ENCODE peak calls at places on chromosome 5, in five cellular contexts. K is stomach, B is omental fat pad, D is HFFc6, V is MCF 10A. I is an unnamed sample.

GRCh38 chr5:95733100-95733499 is 2.0 kb downstream of the RHOBTB3 start:
- DNase-seq in K (no peak), B (no peak), D (no peak), V (no peak), I (no peak)

GRCh38 chr5:135034963-135035677 is 1.1 kb upstream of the PITX1 start:
- DNase-seq in K (no peak), B (no peak), D (no peak), V (peak), I (peak)

GRCh38 chr5:14472986-14473567 is 108.5 kb upstream of the OTULINL start:
- DNase-seq in K (no peak), B (no peak), D (no peak), V (no peak), I (no peak)

GRCh38 chr5:1658665-1659064 is 134.9 kb upstream of the LPCAT1 start:
- DNase-seq in K (no peak), B (no peak), D (no peak), V (no peak), I (no peak)

GRCh38 chr5:126471875-126472537 is 48.8 kb downstream of the GRAMD2B start:
- DNase-seq in K (no peak), B (no peak), D (peak), V (peak), I (no peak)

GRCh38 chr5:160923927-160924705 is 72.1 kb upstream of the ATP10B start:
- DNase-seq in K (peak), B (no peak), D (no peak), V (no peak), I (peak)

GRCh38 chr5:73912755-73913365 is 286.9 kb downstream of the ARHGEF28 start:
- DNase-seq in K (no peak), B (no peak), D (no peak), V (no peak), I (peak)

GRCh38 chr5:159877894-159878448 is 38.3 kb upstream of the ADRA1B start:
- DNase-seq in K (peak), B (no peak), D (no peak), V (no peak), I (peak)

GRCh38 chr5:1279443-1280151 is 15.3 kb downstream of the TERT start:
- DNase-seq in K (no peak), B (no peak), D (no peak), V (no peak), I (no peak)

GRCh38 chr5:180811623-180812119 is 9.1 kb upstream of the MGAT1 start:
- DNase-seq in K (no peak), B (no peak), D (no peak), V (peak), I (no peak)

GRCh38 chr5:180810210-180811011 is 7.8 kb upstream of the MGAT1 start:
- DNase-seq in K (peak), B (peak), D (peak), V (peak), I (peak)

GRCh38 chr5:180811012-180811622 is 8.5 kb upstream of the MGAT1 start:
- DNase-seq in K (no peak), B (peak), D (no peak), V (no peak), I (no peak)

GRCh38 chr5:180815241-180816031 is 12.8 kb upstream of the MGAT1 start:
- DNase-seq in K (no peak), B (peak), D (no peak), V (no peak), I (no peak)

GRCh38 chr5:180813418-180813817 is 10.8 kb upstream of the MGAT1 start:
- DNase-seq in K (no peak), B (no peak), D (no peak), V (no peak), I (no peak)
- TF ChIP-seq CTCF in K (no peak), B (no peak), D (peak), V (no peak), I (no peak)

DNA sequence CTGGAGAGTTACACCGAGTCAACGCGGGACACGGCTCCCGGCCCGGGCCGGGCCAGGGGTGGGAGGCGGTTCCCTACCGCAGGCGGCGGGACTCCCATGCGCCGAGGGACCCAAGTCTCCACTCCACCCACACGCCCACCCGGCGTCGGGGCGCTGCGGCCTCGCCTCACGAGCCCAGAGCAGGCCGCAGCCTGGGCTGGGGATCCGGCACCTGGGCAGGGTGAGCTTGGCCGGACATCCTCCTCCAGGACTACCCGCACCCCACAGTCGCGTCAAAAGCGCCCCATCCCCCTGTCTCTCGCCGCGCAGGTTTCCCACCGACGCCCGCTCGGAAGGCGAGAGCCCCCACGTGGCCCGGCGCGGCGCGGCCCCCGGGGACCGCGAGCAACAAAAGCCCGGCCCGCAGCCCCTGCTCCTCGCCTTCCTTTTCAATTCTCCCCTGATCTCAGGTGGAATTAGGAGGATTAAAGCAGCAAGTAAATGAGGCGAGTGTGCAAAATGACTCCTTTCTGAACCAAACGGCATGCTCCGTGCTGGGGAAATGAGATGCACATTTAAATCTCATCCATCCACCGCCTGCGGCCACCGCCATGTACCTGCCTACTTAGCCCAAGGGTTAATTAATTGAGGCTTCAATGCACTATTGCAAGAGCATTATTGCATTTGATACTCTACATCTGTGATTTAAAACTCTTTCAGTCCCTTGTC is 196.6 kb upstream of the TBCA start:
- DNase-seq in K (no peak), B (no peak), D (no peak), V (no peak), I (no peak)
- TF ChIP-seq CTCF in K (peak), B (no peak), D (peak), V (no peak), I (no peak)

DNA sequence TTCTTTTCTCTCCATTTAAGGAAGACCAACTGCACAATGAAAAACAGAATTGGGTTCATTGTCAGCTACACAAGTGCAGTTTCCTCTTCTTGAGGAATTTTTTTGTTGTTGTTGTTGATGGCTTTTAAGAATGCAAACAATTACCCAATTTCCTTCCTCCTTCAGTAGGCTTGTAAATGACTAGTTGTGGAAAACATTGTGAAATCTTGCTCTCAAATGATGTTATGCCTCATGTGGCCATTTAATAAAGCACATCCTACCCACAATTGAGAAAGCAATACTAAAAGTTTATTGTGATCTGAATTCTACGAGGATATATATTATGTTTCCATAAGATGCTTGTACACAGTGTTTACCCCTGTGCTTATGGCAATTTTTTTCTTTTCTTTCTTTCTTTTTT is 171.6 kb downstream of the FAM174A start:
- DNase-seq in K (no peak), B (no peak), D (no peak), V (peak), I (no peak)
- TF ChIP-seq CTCF in K (peak), B (no peak), D (peak), V (peak), I (peak)

GRCh38 chr5:72268753-72269410 is 51.2 kb downstream of the MRPS27 start:
- DNase-seq in K (peak), B (no peak), D (peak), V (peak), I (no peak)

GRCh38 chr5:72267685-72268084 is 52.4 kb downstream of the MRPS27 start:
- DNase-seq in K (no peak), B (no peak), D (no peak), V (no peak), I (no peak)

GRCh38 chr5:72270037-72270436 is 50.0 kb downstream of the MRPS27 start:
- DNase-seq in K (no peak), B (no peak), D (no peak), V (no peak), I (no peak)

GRCh38 chr5:72268260-72268659 is 51.8 kb downstream of the MRPS27 start:
- DNase-seq in K (no peak), B (no peak), D (no peak), V (no peak), I (no peak)

DNA sequence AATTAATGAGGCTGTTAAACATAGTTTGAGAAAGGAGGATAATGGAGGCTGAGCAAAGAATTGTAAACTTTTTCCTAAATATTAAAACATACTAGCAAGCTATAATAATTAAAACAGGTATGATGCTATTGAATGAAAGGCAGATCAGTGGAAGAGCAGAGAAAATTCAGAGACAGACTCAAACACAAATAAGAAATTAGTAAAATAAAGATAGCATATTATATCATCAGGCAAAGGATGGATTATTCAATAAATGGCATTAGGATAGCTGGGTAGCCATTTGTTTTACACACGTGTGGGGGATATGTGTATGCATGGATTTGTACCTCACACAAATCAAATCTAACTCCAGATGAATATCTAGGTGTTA is 50.6 kb downstream of the MRPS27 start:
- DNase-seq in K (no peak), B (no peak), D (no peak), V (no peak), I (no peak)
- TF ChIP-seq CTCF in K (no peak), B (no peak), D (peak), V (peak), I (no peak)

GRCh38 chr5:101590384-101590783 is 687.3 kb upstream of the ST8SIA4 start:
- DNase-seq in K (no peak), B (no peak), D (no peak), V (peak), I (no peak)
- TF ChIP-seq CTCF in K (no peak), B (no peak), D (peak), V (peak), I (peak)

DNA sequence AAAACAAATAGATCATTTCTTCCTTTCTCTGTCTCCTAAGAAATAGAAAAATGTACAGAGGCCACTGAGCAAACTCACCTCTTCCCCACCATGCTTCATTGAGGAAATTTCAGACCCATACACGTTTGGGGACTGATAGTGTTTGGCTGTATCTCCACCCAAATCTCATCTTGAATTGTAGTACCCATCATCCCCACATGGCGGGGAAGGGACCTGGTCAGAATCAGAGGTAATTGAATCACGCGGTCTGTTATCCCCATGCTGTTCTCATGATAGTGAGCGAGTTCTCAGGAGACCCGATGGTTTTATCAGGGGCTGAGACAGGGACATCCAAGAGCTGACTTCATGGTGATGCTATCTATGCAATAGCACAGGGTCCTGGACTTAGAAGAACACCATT is 1655.8 kb downstream of the MAT2B start:
- DNase-seq in K (no peak), B (no peak), D (no peak), V (no peak), I (no peak)
- TF ChIP-seq CTCF in K (no peak), B (no peak), D (no peak), V (peak), I (no peak)

I was measured in LNCaP clone FGC.